ENCODE peak calls at places on chromosomes 2 and 18, in eight cellular contexts. A is ELF-1, S is NCI-H1105 treated with DMSO at 0.1 percent for 48 hours, P is progenitor cell of endocrine pancreas, N is T-helper 1 cell, M is EH, E is amygdala, G is body of pancreas. Z is an unnamed sample.

GRCh38 chr18:57029761-57030160 is 117.1 kb upstream of the BOD1L2 start:
- DNase-seq in A (peak; percentile 62), S (peak; percentile 31), P (no peak), N (no peak), M (peak; percentile 6), E (no peak), G (no peak), Z (no peak)

GRCh38 chr18:51397347-51397962 is 200.0 kb upstream of the MEX3C start:
- DNase-seq in A (no peak), S (no peak), P (no peak), N (no peak), M (no peak), E (no peak), G (no peak), Z (no peak)

GRCh38 chr18:41842886-41843285 is 112.1 kb upstream of the PIK3C3 start:
- DNase-seq in A (no peak), S (no peak), P (no peak), N (no peak), M (peak; percentile 4), E (no peak), G (no peak), Z (no peak)

GRCh38 chr2:71694501-71695234 is 241.3 kb downstream of the DYSF start:
- DNase-seq in A (peak; percentile 27), S (no peak), P (no peak), N (no peak), M (no peak), E (no peak), G (no peak), Z (no peak)

GRCh38 chr2:59756145-59756544 is 797.3 kb downstream of the BCL11A start:
- DNase-seq in A (no peak), S (no peak), P (no peak), N (no peak), M (no peak), E (no peak), G (no peak), Z (no peak)

GRCh38 chr2:165238295-165238694 is 919 bp upstream of the SCN2A start:
- DNase-seq in A (no peak), S (no peak), P (no peak), N (no peak), M (peak; percentile 35), E (no peak), G (no peak), Z (no peak)

GRCh38 chr18:51151568-51152511 is 45.6 kb downstream of the MEX3C start:
- DNase-seq in A (peak; percentile 48), S (no peak), P (no peak), N (peak; percentile 30), M (no peak), E (no peak), G (no peak), Z (no peak)

GRCh38 chr2:100580474-100581264 is 17.9 kb downstream of the PDCL3 start:
- DNase-seq in A (no peak), S (no peak), P (no peak), N (no peak), M (no peak), E (no peak), G (peak; percentile 46), Z (no peak)

GRCh38 chr2:238913931-238914647 is 66.2 kb downstream of the TWIST2 start:
- DNase-seq in A (no peak), S (no peak), P (no peak), N (no peak), M (peak; percentile 33), E (no peak), G (no peak), Z (no peak)

GRCh38 chr2:228658998-228659397 is 477.5 kb upstream of the SPHKAP start:
- DNase-seq in A (no peak), S (no peak), P (no peak), N (no peak), M (peak; percentile 92), E (no peak), G (no peak), Z (no peak)

GRCh38 chr2:143451622-143452021 is 322.4 kb downstream of the ARHGAP15 start:
- DNase-seq in A (no peak), S (no peak), P (no peak), N (no peak), M (peak; percentile 65), E (no peak), G (no peak), Z (no peak)

GRCh38 chr2:231152800-231153557 is 28.1 kb upstream of the HTR2B start:
- DNase-seq in A (no peak), S (no peak), P (no peak), N (no peak), M (peak; percentile 83), E (no peak), G (no peak), Z (no peak)

Z was measured in Panc1.